ENCODE peak calls at places on chromosomes 1 and 21, in six cellular contexts. A is stomach, F is A549, B is RWPE2, M is hepatocyte, O is pancreas. N is an unnamed sample. For H3K4me1, the result is how much of the 10 kb centered on the place peaks cover.

GRCh38 chr1:83932281-83932680 is 66.7 kb downstream of the TTLL7 start:
- DNase-seq in A (no peak), F (no peak), B (no peak), M (no peak), O (no peak), N (no peak)

GRCh38 chr1:228664399-228664914 is 70.8 kb upstream of the RHOU start:
- DNase-seq in A (peak), F (peak), B (no peak), M (peak), O (peak), N (peak)

GRCh38 chr1:73604739-73605138 is 593.2 kb downstream of the LRRIQ3 start:
- DNase-seq in A (no peak), F (no peak), B (no peak), M (no peak), O (no peak), N (no peak)

GRCh38 chr1:183000563-183000962 is 22.7 kb upstream of the LAMC1 start:
- DNase-seq in A (no peak), F (no peak), B (no peak), M (no peak), O (no peak), N (no peak)

GRCh38 chr1:53946252-53947171 is at the start of gene LRRC42:
- DNase-seq in A (no peak), F (no peak), B (no peak), M (peak), O (no peak), N (peak)

GRCh38 chr1:24349891-24350290 is 30.7 kb downstream of the GRHL3 start:
- DNase-seq in A (no peak), F (no peak), B (no peak), M (no peak), O (no peak), N (peak)

GRCh38 chr1:208420021-208420420 is 175.8 kb upstream of the PLXNA2 start:
- DNase-seq in A (no peak), F (no peak), B (no peak), M (no peak), O (no peak), N (no peak)

GRCh38 chr1:221097479-221098281 is 218.4 kb downstream of the HLX start:
- DNase-seq in A (no peak), F (peak), B (no peak), M (peak), O (no peak), N (peak)

GRCh38 chr1:197868751-197869501 is 33.5 kb upstream of the C1orf53 start:
- DNase-seq in A (no peak), F (peak), B (no peak), M (peak), O (no peak), N (peak)

GRCh38 chr1:30562559-30562958 is 160.8 kb downstream of the MATN1 start:
- DNase-seq in A (no peak), F (no peak), B (no peak), M (no peak), O (no peak), N (no peak)

GRCh38 chr1:86156571-86157455 is at the start of gene COL24A1:
- DNase-seq in A (no peak), F (no peak), B (no peak), M (peak), O (peak), N (peak)

GRCh38 chr1:111195002-111195684 is 5.3 kb downstream of the DENND2D start:
- DNase-seq in A (no peak), F (no peak), B (no peak), M (no peak), O (no peak), N (peak)

GRCh38 chr1:215682232-215682631 is 115.1 kb downstream of the KCTD3 start:
- DNase-seq in A (no peak), F (peak), B (no peak), M (no peak), O (no peak), N (no peak)

GRCh38 chr1:104084380-104084779 is 334.7 kb downstream of the AMY1C start:
- DNase-seq in A (no peak), F (no peak), B (no peak), M (no peak), O (no peak), N (no peak)

GRCh38 chr21:25963186-25963585 is 207.4 kb downstream of the APP start:
- DNase-seq in A (no peak), F (peak), B (no peak), M (no peak), O (no peak), N (peak)

GRCh38 chr1:208603721-208604120 is 359.5 kb upstream of the PLXNA2 start:
- DNase-seq in A (no peak), F (no peak), B (no peak), M (no peak), O (no peak), N (no peak)

GRCh38 chr1:39195166-39196111 is 9.1 kb upstream of the MACF1 start:
- DNase-seq in A (no peak), F (no peak), B (no peak), M (no peak), O (no peak), N (peak)

GRCh38 chr1:2205191-2205952 is 10.8 kb upstream of the FAAP20 start:
- DNase-seq in A (peak), F (peak), B (peak), M (peak), O (peak), N (no peak)

GRCh38 chr1:71621785-71622184 is 541.0 kb upstream of the ZRANB2 start:
- DNase-seq in A (no peak), F (no peak), B (no peak), M (no peak), O (no peak), N (peak)

GRCh38 chr1:65114312-65114711 is 33.7 kb upstream of the AK4 start:
- DNase-seq in A (no peak), F (no peak), B (no peak), M (peak), O (no peak), N (no peak)

GRCh38 chr1:229092377-229093257 is 178.3 kb upstream of the RAB4A start:
- DNase-seq in A (no peak), F (no peak), B (no peak), M (no peak), O (no peak), N (no peak)

GRCh38 chr1:28172690-28173150 is 3.8 kb downstream of the PTAFR start:
- DNase-seq in A (peak), F (no peak), B (no peak), M (peak), O (no peak), N (peak)

GRCh38 chr1:216598448-216598847 is 124.8 kb downstream of the ESRRG start:
- DNase-seq in A (no peak), F (no peak), B (no peak), M (no peak), O (no peak), N (no peak)

GRCh38 chr1:20278692-20279130 is 12.0 kb upstream of the VWA5B1 start:
- DNase-seq in A (no peak), F (no peak), B (no peak), M (no peak), O (no peak), N (no peak)

GRCh38 chr1:26417111-26417510 is 6.5 kb downstream of the LIN28A start:
- DNase-seq in A (peak), F (peak), B (peak), M (peak), O (peak), N (peak)

GRCh38 chr1:205255941-205256780 is 28.4 kb downstream of the TMCC2 start:
- DNase-seq in A (peak), F (peak), B (no peak), M (peak), O (peak), N (peak)

GRCh38 chr1:25577151-25577920 is 33.9 kb downstream of the LDLRAP1 start:
- DNase-seq in A (no peak), F (no peak), B (no peak), M (no peak), O (no peak), N (peak)

GRCh38 chr1:34013958-34014737 is 150.3 kb downstream of the HMGB4 start:
- DNase-seq in A (no peak), F (peak), B (no peak), M (peak), O (no peak), N (no peak)

GRCh38 chr1:150976401-150976821 is 1.8 kb upstream of the CERS2 start:
- DNase-seq in A (no peak), F (no peak), B (no peak), M (no peak), O (no peak), N (peak)

GRCh38 chr1:54329337-54329954 is 76.7 kb downstream of the SSBP3 start:
- DNase-seq in A (no peak), F (no peak), B (no peak), M (no peak), O (no peak), N (no peak)

GRCh38 chr21:38833122-38833521 is 27.4 kb downstream of the ETS2 start:
- DNase-seq in A (no peak), F (no peak), B (no peak), M (no peak), O (no peak), N (no peak)
- TF ChIP-seq CTCF in A (no peak), F (no peak), B (no peak), M (no peak), O (no peak), N (no peak)

GRCh38 chr1:36349839-36350238 is 26.4 kb upstream of the EVA1B start:
- DNase-seq in A (no peak), F (no peak), B (no peak), M (no peak), O (no peak), N (peak)
- H3K4me1 ChIP-seq in A (under half), F (under half), B (under half), M (under half), O (under half), N (under half)

DNA sequence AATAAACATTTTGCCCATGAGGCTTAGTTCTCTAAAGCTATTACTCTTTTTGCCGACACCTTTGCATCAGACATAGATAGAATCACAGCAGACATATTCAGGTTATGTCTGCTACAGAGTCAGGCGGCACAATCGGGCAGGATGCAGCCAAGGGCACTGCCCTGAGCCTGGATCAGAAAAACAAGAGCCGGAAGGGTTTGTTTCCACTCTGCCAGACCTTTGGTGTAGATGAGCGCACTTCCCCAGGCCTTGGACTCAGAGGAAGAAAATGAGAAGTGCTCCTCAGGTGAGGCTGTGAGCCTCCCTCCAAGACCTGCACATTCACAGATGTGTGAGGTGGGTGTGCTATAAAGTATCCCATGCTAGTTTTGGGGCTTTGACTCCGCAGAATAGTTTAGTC is 43.7 kb downstream of the GNG12 start:
- DNase-seq in A (no peak), F (no peak), B (no peak), M (no peak), O (no peak), N (no peak)
- H3K27ac ChIP-seq in A (no peak), F (peak), B (no peak), M (no peak), O (no peak), N (no peak)

GRCh38 chr1:6331543-6332246 is 61.9 kb downstream of the ACOT7 start:
- DNase-seq in A (no peak), F (no peak), B (no peak), M (no peak), O (no peak), N (peak)
- TF ChIP-seq CTCF in A (no peak), F (no peak), B (no peak), M (no peak), O (no peak), N (no peak)

DNA sequence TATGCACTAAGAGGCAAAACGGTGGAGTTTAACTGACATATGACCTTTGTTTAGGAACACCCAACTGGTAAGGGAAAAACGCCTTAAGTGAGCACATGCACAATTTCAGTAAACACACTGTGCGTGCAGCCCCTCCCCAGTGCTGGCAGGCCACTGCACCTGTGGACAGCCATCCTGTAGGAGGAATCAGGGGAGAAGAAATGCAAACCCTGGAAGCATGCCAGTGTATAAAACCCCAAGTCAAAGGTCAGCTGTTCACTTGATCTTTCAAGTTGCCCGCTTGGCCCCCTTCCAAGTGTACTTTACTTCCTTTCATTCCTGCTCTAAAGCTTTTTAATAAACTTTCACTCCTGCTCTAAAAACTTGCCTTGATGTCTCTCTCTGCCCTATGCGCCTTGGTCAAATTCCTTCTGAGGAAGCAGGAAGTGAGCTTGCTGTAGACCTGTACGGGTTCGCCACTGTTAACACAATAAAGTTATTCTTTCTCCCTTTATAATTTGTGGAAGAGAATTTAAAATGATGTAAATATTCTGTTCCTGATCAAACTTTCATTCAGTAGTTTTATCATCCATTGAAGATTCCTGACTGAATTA is 31.8 kb downstream of the USP25 start:
- DNase-seq in A (peak), F (no peak), B (no peak), M (peak), O (no peak), N (no peak)
- H3K4me1 ChIP-seq in A (half or more), F (under half), B (under half), M (under half), O (under half), N (under half)

GRCh38 chr1:223739366-223740057 is 27.2 kb downstream of the CAPN2 start:
- DNase-seq in A (peak), F (no peak), B (no peak), M (no peak), O (no peak), N (peak)

GRCh38 chr1:223741861-223742260 is 29.5 kb downstream of the CAPN2 start:
- DNase-seq in A (no peak), F (no peak), B (no peak), M (no peak), O (no peak), N (peak)

GRCh38 chr1:223742861-223743517 is 30.6 kb downstream of the CAPN2 start:
- DNase-seq in A (no peak), F (no peak), B (no peak), M (no peak), O (no peak), N (peak)

GRCh38 chr1:223737342-223737741 is 25.0 kb downstream of the CAPN2 start:
- DNase-seq in A (no peak), F (no peak), B (no peak), M (no peak), O (no peak), N (peak)

DNA sequence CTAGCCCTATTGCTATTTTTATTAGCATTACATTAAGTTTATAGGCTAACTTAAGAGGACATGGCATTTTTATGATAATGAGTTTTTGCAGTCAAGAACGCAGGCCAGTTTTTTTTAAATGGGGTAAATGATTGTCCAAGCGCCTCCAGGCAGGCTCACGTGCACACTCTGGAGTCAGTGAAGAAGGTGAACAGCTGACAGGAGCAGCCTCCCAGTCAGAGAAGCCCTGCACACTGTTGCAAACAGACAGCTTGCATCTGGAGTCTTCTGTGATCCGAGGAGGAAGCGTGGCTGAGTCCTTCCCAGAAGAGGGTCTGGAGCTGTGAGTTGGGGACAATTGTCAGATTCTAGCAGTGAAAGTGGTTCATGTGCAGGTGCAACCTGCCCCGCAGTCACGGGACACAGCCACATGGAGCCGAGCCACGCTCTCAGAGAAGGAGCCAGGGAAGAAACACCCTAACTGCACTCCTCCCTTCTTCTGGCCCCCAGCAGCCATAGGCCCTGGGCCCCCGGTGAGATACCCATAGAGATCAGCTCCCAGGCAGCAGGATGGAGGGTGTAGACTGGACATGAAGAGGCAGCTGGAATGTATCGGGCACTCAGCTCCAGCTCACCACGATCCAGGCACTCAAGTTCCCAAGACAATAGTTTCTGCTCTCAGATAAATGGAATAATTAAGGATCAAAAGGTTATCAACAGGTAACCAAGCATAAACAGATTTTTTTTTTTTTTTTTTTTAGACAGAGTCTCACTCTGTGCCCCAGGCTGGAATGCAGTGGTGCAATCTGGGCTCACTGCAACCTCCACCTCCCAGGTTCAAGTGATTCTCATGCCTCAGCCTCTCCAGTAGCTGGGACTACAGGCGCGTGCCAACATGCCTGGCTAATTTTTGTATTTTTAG is 26.4 kb downstream of the CAPN2 start:
- DNase-seq in A (peak), F (no peak), B (no peak), M (peak), O (no peak), N (peak)
- H3K27ac ChIP-seq in A (peak), F (peak), B (peak), M (peak), O (peak), N (no peak)

GRCh38 chr1:16996845-16997244 is 14.9 kb downstream of the ATP13A2 start:
- DNase-seq in A (no peak), F (no peak), B (peak), M (no peak), O (no peak), N (peak)

GRCh38 chr1:17002524-17002902 is 9.2 kb downstream of the ATP13A2 start:
- DNase-seq in A (no peak), F (no peak), B (no peak), M (no peak), O (no peak), N (no peak)

GRCh38 chr1:17001760-17002523 is 9.8 kb downstream of the ATP13A2 start:
- DNase-seq in A (no peak), F (no peak), B (no peak), M (no peak), O (no peak), N (peak)

GRCh38 chr1:16999863-17000262 is 11.9 kb downstream of the ATP13A2 start:
- DNase-seq in A (no peak), F (no peak), B (no peak), M (no peak), O (no peak), N (no peak)

GRCh38 chr1:16998589-16998988 is 13.1 kb downstream of the ATP13A2 start:
- DNase-seq in A (peak), F (no peak), B (no peak), M (no peak), O (no peak), N (peak)
- TF ChIP-seq CTCF in A (no peak), F (no peak), B (no peak), M (no peak), O (no peak), N (no peak)

GRCh38 chr21:45289134-45289533 is 1.4 kb upstream of the POFUT2 start:
- DNase-seq in A (peak), F (no peak), B (no peak), M (no peak), O (no peak), N (peak)

GRCh38 chr21:45291613-45292398 is 4.1 kb upstream of the POFUT2 start:
- DNase-seq in A (peak), F (no peak), B (peak), M (peak), O (peak), N (peak)

GRCh38 chr21:45289655-45290515 is 2.2 kb upstream of the POFUT2 start:
- DNase-seq in A (peak), F (peak), B (peak), M (peak), O (no peak), N (peak)

GRCh38 chr21:45292399-45293213 is 4.9 kb upstream of the POFUT2 start:
- DNase-seq in A (peak), F (peak), B (peak), M (peak), O (peak), N (peak)

GRCh38 chr21:45290948-45291612 is 3.4 kb upstream of the POFUT2 start:
- DNase-seq in A (peak), F (no peak), B (no peak), M (peak), O (no peak), N (peak)
- H3K4me1 ChIP-seq in A (half or more), F (under half), B (under half), M (under half), O (under half), N (under half)

GRCh38 chr1:232422098-232422497 is 207.8 kb downstream of the SIPA1L2 start:
- DNase-seq in A (no peak), F (no peak), B (no peak), M (no peak), O (no peak), N (no peak)

GRCh38 chr1:232425421-232425820 is 204.5 kb downstream of the SIPA1L2 start:
- DNase-seq in A (no peak), F (no peak), B (no peak), M (no peak), O (peak), N (no peak)

GRCh38 chr1:232421143-232421796 is 208.7 kb downstream of the SIPA1L2 start:
- DNase-seq in A (no peak), F (no peak), B (no peak), M (no peak), O (no peak), N (no peak)

GRCh38 chr1:232422901-232423300 is 207.0 kb downstream of the SIPA1L2 start:
- DNase-seq in A (no peak), F (no peak), B (no peak), M (no peak), O (no peak), N (no peak)

DNA sequence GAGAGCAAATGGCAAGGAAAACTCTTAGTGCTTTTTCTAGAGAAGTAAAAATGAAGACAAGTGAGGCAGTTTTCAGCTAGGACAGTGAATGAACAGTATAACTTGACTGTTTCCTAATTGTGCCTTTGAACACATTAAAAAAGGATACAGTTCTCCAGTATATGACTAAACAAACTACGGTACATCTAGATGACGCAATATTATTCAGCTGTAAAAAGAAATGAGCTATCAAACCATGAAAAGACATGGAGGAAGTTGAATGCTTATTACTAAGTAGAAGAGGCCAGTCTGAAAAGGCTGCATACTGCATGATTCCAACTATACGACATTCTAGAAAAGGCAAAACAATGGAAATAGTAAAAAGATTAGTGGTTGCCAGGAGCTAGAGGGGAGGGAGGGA is 206.3 kb downstream of the SIPA1L2 start:
- DNase-seq in A (no peak), F (no peak), B (no peak), M (no peak), O (no peak), N (no peak)
- H3K27ac ChIP-seq in A (no peak), F (no peak), B (no peak), M (no peak), O (no peak), N (no peak)

N was measured in osteoblast.